ENCODE peak calls at places on chromosomes 7 and 10, in five cellular contexts. K, Q, Z, T and C are unnamed samples.

GRCh38 chr10:4226941-4227540 is 442.0 kb upstream of the KLF6 start:
- DNase-seq in K (no peak), Q (no peak), Z (no peak), T (no peak), C (no peak)

GRCh38 chr10:52019656-52020055 is 294.4 kb upstream of the DKK1 start:
- DNase-seq in K (no peak), Q (no peak), Z (no peak), T (no peak), C (no peak)

GRCh38 chr7:28297821-28298439 is 114.4 kb upstream of the CREB5 start:
- DNase-seq in K (no peak), Q (no peak), Z (no peak), T (no peak), C (no peak)

GRCh38 chr10:74548676-74549075 is 277.7 kb upstream of the KAT6B start:
- DNase-seq in K (no peak), Q (no peak), Z (no peak), T (no peak), C (no peak)

GRCh38 chr7:3356173-3356572 is 55.1 kb downstream of the SDK1 start:
- DNase-seq in K (no peak), Q (no peak), Z (no peak), T (no peak), C (no peak)

GRCh38 chr7:18693401-18693800 is 197.9 kb downstream of the HDAC9 start:
- DNase-seq in K (no peak), Q (peak; percentile 49), Z (peak; percentile 94), T (peak; percentile 20), C (no peak)

GRCh38 chr10:118977864-118978263 is 51.6 kb upstream of the NANOS1 start:
- DNase-seq in K (no peak), Q (no peak), Z (no peak), T (no peak), C (no peak)

GRCh38 chr10:95906675-95907453 is 911 bp upstream of the CC2D2B start:
- DNase-seq in K (peak; percentile 25), Q (peak; percentile 62), Z (peak; percentile 78), T (peak; percentile 54), C (peak; percentile 15)

GRCh38 chr7:64876792-64877713 is 26.0 kb upstream of the ZNF273 start:
- DNase-seq in K (peak; percentile 47), Q (peak; percentile 78), Z (peak; percentile 20), T (peak; percentile 55), C (peak; percentile 52)

GRCh38 chr7:151351967-151352366 is 10.4 kb downstream of the NUB1 start:
- DNase-seq in K (no peak), Q (no peak), Z (no peak), T (no peak), C (no peak)

GRCh38 chr7:132970257-132970656 is 111.6 kb downstream of the CHCHD3 start:
- DNase-seq in K (no peak), Q (no peak), Z (no peak), T (no peak), C (no peak)

GRCh38 chr10:96367470-96367869 is 8.7 kb upstream of the OPALIN start:
- DNase-seq in K (no peak), Q (no peak), Z (no peak), T (no peak), C (no peak)

GRCh38 chr10:11009471-11010308 is 8.0 kb upstream of the CELF2 start:
- DNase-seq in K (no peak), Q (no peak), Z (peak; percentile 68), T (peak; percentile 64), C (no peak)

GRCh38 chr10:125911990-125912389 is 15.6 kb downstream of the FANK1 start:
- DNase-seq in K (no peak), Q (no peak), Z (no peak), T (no peak), C (no peak)

GRCh38 chr10:67606572-67606971 is 89.4 kb downstream of the CTNNA3 start:
- DNase-seq in K (no peak), Q (no peak), Z (peak; percentile 71), T (peak; percentile 6), C (no peak)

GRCh38 chr7:47534322-47535032 is 47.4 kb downstream of the TNS3 start:
- DNase-seq in K (no peak), Q (no peak), Z (no peak), T (peak; percentile 96), C (no peak)

GRCh38 chr10:34607894-34608293 is 207.2 kb downstream of the PARD3 start:
- DNase-seq in K (no peak), Q (no peak), Z (no peak), T (no peak), C (no peak)

GRCh38 chr7:55884321-55884720 is 2.9 kb upstream of the ZNF713 start:
- DNase-seq in K (no peak), Q (no peak), Z (no peak), T (no peak), C (no peak)

GRCh38 chr7:158484801-158485531 is 102.7 kb downstream of the PTPRN2 start:
- DNase-seq in K (no peak), Q (no peak), Z (no peak), T (no peak), C (no peak)

DNA sequence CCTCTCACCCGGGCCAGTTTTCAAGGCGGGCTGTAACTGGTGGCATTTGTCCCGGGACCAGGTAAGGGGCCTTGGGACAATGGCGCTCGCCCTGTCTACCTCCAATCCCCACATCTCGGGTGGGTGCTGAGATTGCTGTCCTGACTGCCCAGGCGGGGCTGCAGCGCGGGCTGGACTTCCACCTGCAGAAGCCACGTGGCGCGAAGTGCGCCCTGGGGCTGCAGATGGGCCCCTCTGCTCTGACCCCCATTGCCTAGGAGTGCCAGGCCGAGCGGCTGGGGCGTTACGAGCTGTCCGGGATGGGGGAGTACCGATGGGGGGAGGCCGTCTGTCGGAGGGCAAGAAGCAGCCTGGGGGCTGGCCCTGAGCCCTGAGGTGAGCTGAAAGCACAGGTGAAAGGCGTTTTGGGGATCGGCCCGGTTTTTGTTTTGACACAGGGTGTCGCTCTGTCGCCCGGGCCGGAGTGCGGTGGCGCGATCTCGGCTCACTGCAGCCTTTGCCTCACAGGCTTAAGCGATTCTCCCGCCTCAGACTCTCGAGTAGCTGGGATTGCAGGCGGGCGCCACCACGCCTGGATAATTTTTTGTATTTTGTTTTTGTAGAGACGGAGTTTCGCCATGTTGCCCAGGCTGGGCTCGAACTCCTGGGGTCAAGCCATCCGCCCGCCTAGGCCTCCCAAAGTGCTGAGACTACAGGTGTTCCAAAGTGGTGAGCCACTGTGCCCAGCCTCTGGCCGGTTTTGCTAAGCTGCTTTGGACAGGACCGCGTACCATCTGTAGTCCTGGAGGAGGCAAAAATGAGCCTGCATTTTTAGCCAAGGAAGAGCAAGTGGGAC is at the start of gene SFXN2:
- DNase-seq in K (no peak), Q (peak; percentile 36), Z (peak; percentile 49), T (no peak), C (no peak)
- TF ChIP-seq CTCF in K (no peak), Q (no peak), Z (no peak), T (no peak), C (no peak)

DNA sequence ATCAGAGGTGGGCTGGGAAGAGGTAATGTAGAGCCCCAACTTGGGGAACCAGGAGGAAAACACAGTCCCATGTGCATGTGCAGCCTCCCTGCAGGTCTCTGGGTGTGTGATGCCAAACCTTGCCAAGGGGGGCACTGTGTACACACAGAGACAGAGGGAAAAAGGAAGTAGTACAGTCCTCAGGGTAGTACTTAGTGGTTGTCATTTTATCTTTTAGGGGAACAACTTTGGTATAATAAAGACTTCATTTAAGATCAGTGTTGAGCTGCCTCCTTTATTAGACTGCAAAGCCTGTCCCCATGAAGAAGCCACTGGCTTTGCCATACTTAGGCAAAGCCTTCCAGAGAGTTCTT is 151.8 kb downstream of the CDH23 start:
- DNase-seq in K (peak; percentile 44), Q (peak; percentile 19), Z (peak; percentile 25), T (peak; percentile 30), C (no peak)
- TF ChIP-seq CTCF in K (peak; percentile 64), Q (peak; percentile 20), Z (peak; percentile 34), T (no peak), C (no peak)

GRCh38 chr10:112244197-112244596 is 39.0 kb upstream of the TECTB start:
- DNase-seq in K (no peak), Q (no peak), Z (no peak), T (no peak), C (no peak)
- TF ChIP-seq CTCF in K (no peak), Q (no peak), Z (no peak), T (no peak), C (no peak)

DNA sequence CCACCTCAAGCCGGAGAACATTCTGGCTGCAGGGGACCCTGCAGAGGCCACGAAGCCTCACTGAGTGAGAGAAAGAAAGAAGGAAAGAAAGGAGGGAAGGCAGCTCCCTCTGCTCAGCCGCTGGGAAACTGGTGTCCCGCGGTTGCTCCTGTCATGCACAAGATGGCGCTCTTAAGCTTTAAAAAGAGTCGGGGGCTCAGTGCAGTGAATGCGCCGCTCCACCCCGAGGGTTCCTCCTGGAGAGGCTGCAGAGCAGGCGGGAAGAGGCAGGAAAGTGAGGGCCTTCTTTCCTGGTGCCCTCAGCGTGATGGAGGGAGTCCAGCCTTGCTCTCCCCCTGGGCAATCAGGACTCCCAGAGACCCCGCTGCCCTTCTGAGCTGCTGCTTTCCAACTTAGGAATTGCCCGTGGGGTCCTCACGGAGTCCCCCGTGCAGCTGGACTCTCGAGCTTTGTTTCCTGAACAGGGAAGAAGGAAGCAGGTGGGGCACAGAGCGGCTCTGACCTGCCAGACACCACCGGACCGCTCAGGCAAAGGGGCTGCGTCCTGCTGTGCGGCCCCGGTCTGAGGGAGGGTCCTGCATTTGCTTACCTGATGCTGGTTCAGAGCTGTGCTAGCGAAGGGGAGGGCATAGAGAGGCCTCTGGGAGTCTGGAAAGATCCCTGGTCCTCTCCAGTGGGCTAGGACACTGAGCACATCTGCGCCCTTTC is 141.9 kb upstream of the MKI67 start:
- DNase-seq in K (peak; percentile 84), Q (peak; percentile 4), Z (no peak), T (peak; percentile 20), C (no peak)
- TF ChIP-seq CTCF in K (peak; percentile 82), Q (no peak), Z (no peak), T (peak; percentile 33), C (no peak)

DNA sequence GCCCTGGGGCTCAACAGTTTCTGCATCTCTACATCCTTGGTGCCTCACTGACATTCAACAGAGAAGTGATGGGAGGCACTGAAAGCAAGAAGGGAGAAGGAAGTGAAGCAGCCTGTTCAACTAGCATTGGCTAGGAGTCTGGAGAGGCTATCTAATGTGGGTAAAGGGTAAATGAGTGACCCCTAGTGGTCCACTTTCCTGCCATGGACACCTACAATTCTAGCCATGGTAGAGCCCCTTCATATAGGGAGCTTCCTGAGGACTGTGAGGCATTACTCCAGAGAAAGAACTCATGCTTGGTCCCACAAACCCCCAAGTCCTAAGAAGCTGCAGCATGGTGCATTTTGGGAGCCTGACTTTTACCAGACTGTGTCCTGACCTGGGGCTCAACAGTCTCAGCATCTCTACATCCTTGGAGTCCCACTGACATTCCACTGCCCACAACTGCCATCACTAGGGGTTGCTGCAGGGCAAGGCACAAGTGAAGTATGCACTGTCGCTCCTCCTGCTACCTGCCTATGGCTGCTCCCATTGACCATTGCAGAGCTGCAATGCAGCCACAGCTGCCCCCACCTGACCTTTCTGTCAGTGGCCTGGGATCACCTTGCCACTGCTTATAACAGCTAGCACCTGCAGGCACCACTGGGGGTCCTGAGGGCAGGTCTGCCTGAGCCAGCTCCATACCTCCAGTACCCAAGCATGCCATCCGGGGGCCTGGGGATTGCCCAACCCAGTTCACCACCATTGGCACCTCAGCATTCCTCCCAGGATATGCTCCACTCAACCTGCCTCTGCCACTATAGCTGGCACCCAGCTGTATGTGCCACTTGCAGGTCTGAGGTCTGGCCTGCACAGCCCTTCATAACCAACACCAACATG is 44.1 kb upstream of the CDK6 start:
- DNase-seq in K (no peak), Q (peak; percentile 15), Z (no peak), T (no peak), C (no peak)
- TF ChIP-seq CTCF in K (peak; percentile 5), Q (no peak), Z (no peak), T (no peak), C (no peak)

GRCh38 chr7:24401628-24402593 is 117.9 kb downstream of the NPY start:
- DNase-seq in K (no peak), Q (no peak), Z (peak; percentile 56), T (peak; percentile 17), C (no peak)
- TF ChIP-seq CTCF in K (peak; percentile 64), Q (peak; percentile 43), Z (peak; percentile 39), T (peak; percentile 77), C (peak; percentile 31)